ENCODE peak calls at places on chromosomes 13 and 19, in six cellular contexts. V is CD4-positive, CD25-positive, alpha-beta regulatory T cell; J is T-helper 2 cell; G is stimulated activated CD4-positive, alpha-beta T cell treated with anti-CD3 and anti-CD28 coated beads, Interleukin-12 subunit alpha, Interleukin-12 subunit beta, amount 100 ng/mL, for 24 hours; R is SW 1271; A is T-helper 9 cell. C is an unnamed sample.

GRCh38 chr19:4375620-4376228 is 24.6 kb downstream of the SH3GL1 start:
- DNase-seq in V (no peak), J (no peak), G (no peak), R (no peak), A (no peak), C (no peak)

GRCh38 chr13:48415516-48415915 is 2.6 kb upstream of the LPAR6 start:
- DNase-seq in V (no peak), J (no peak), G (no peak), R (no peak), A (no peak), C (no peak)

GRCh38 chr19:39038098-39038497 is 5.7 kb upstream of the FBXO27 start:
- DNase-seq in V (no peak), J (no peak), G (no peak), R (no peak), A (no peak), C (no peak)

GRCh38 chr19:4130635-4131438 is 6.9 kb upstream of the MAP2K2 start:
- DNase-seq in V (no peak), J (no peak), G (no peak), R (no peak), A (no peak), C (no peak)

GRCh38 chr13:90238433-90238832 is 1109.1 kb upstream of the MIR17HG start:
- DNase-seq in V (no peak), J (no peak), G (no peak), R (no peak), A (no peak), C (no peak)

GRCh38 chr13:113730831-113731191 is 28.2 kb upstream of the TMEM255B start:
- DNase-seq in V (no peak), J (no peak), G (no peak), R (no peak), A (no peak), C (no peak)

GRCh38 chr19:4730740-4731171 is 7.1 kb upstream of the DPP9 start:
- DNase-seq in V (peak), J (peak), G (peak), R (no peak), A (peak), C (no peak)

GRCh38 chr19:57903298-57904174 is 12.9 kb downstream of the ZNF417 start:
- DNase-seq in V (no peak), J (no peak), G (no peak), R (no peak), A (no peak), C (no peak)

GRCh38 chr13:36219883-36220282 is 5.5 kb upstream of the SOHLH2 start:
- DNase-seq in V (no peak), J (no peak), G (no peak), R (no peak), A (no peak), C (no peak)